ENCODE peak calls at places on chromosome 12, in five cellular contexts. One of them, this sample, is unnamed.

GRCh38 chr12:121990692-121991603 is 30.7 kb upstream of the BCL7A start:
- DNase-seq in mammary epithelial cell: no peak
- DNase-seq in iPS DF 6.9: no peak
- DNase-seq in coronary artery: no peak
- DNase-seq in ovary: no peak
- DNase-seq in this sample: no peak

GRCh38 chr12:107396991-107397390 is 288.6 kb upstream of the PWP1 start:
- DNase-seq in mammary epithelial cell: peak
- DNase-seq in iPS DF 6.9: no peak
- DNase-seq in coronary artery: no peak
- DNase-seq in ovary: no peak
- DNase-seq in this sample: no peak

GRCh38 chr12:68532887-68533248 is 77.8 kb upstream of the RAP1B start:
- DNase-seq in mammary epithelial cell: no peak
- DNase-seq in iPS DF 6.9: no peak
- DNase-seq in coronary artery: no peak
- DNase-seq in ovary: no peak
- DNase-seq in this sample: no peak

GRCh38 chr12:11580125-11580751 is 69.2 kb upstream of the ETV6 start:
- DNase-seq in mammary epithelial cell: peak
- DNase-seq in iPS DF 6.9: no peak
- DNase-seq in coronary artery: no peak
- DNase-seq in ovary: no peak
- DNase-seq in this sample: no peak

GRCh38 chr12:116037941-116038837 is 239.3 kb downstream of the MED13L start:
- DNase-seq in mammary epithelial cell: no peak
- DNase-seq in iPS DF 6.9: no peak
- DNase-seq in coronary artery: no peak
- DNase-seq in ovary: no peak
- DNase-seq in this sample: no peak

GRCh38 chr12:113673524-113674238 is 202.0 kb upstream of the LHX5 start:
- DNase-seq in mammary epithelial cell: no peak
- DNase-seq in iPS DF 6.9: no peak
- DNase-seq in coronary artery: no peak
- DNase-seq in ovary: no peak
- DNase-seq in this sample: no peak

GRCh38 chr12:52828156-52829090 is 5.7 kb downstream of the KRT79 start:
- DNase-seq in mammary epithelial cell: no peak
- DNase-seq in iPS DF 6.9: no peak
- DNase-seq in coronary artery: no peak
- DNase-seq in ovary: no peak
- DNase-seq in this sample: no peak

GRCh38 chr12:9736931-9737705 is 4.2 kb upstream of the CLECL1 start:
- DNase-seq in mammary epithelial cell: no peak
- DNase-seq in iPS DF 6.9: no peak
- DNase-seq in coronary artery: no peak
- DNase-seq in ovary: no peak
- DNase-seq in this sample: no peak

GRCh38 chr12:54006700-54007220 is 2.0 kb upstream of the HOXC8 start:
- DNase-seq in mammary epithelial cell: no peak
- DNase-seq in iPS DF 6.9: no peak
- DNase-seq in coronary artery: no peak
- DNase-seq in ovary: no peak
- DNase-seq in this sample: no peak

GRCh38 chr12:15205341-15206010 is 15.7 kb downstream of the RERG start:
- DNase-seq in mammary epithelial cell: peak
- DNase-seq in iPS DF 6.9: no peak
- DNase-seq in coronary artery: no peak
- DNase-seq in ovary: no peak
- DNase-seq in this sample: no peak

GRCh38 chr12:1391722-1392121 is 202.7 kb downstream of the FBXL14 start:
- DNase-seq in mammary epithelial cell: peak
- DNase-seq in iPS DF 6.9: peak
- DNase-seq in coronary artery: no peak
- DNase-seq in ovary: no peak
- DNase-seq in this sample: no peak

GRCh38 chr12:30862486-30862885 is 64.1 kb upstream of the TSPAN11 start:
- DNase-seq in mammary epithelial cell: no peak
- DNase-seq in iPS DF 6.9: no peak
- DNase-seq in coronary artery: no peak
- DNase-seq in ovary: no peak
- DNase-seq in this sample: no peak

GRCh38 chr12:29228474-29229157 is 79.5 kb downstream of the FAR2 start:
- DNase-seq in mammary epithelial cell: no peak
- DNase-seq in iPS DF 6.9: no peak
- DNase-seq in coronary artery: no peak
- DNase-seq in ovary: no peak
- DNase-seq in this sample: no peak

GRCh38 chr12:65856521-65856920 is 32.2 kb downstream of the HMGA2 start:
- DNase-seq in mammary epithelial cell: no peak
- DNase-seq in iPS DF 6.9: no peak
- DNase-seq in coronary artery: no peak
- DNase-seq in ovary: no peak
- DNase-seq in this sample: no peak

GRCh38 chr12:15928345-15928744 is 17.2 kb downstream of the DERA start:
- DNase-seq in mammary epithelial cell: peak
- DNase-seq in iPS DF 6.9: no peak
- DNase-seq in coronary artery: no peak
- DNase-seq in ovary: no peak
- DNase-seq in this sample: peak

GRCh38 chr12:119151445-119151844 is 27.3 kb upstream of the HSPB8 start:
- DNase-seq in mammary epithelial cell: no peak
- DNase-seq in iPS DF 6.9: no peak
- DNase-seq in coronary artery: no peak
- DNase-seq in ovary: no peak
- DNase-seq in this sample: no peak

GRCh38 chr12:108594960-108595710 is 2.7 kb downstream of the TMEM119 start:
- DNase-seq in mammary epithelial cell: no peak
- DNase-seq in iPS DF 6.9: no peak
- DNase-seq in coronary artery: no peak
- DNase-seq in ovary: no peak
- DNase-seq in this sample: no peak

GRCh38 chr12:19648173-19648572 is 208.9 kb downstream of the AEBP2 start:
- DNase-seq in mammary epithelial cell: no peak
- DNase-seq in iPS DF 6.9: no peak
- DNase-seq in coronary artery: no peak
- DNase-seq in ovary: no peak
- DNase-seq in this sample: no peak

GRCh38 chr12:57343703-57344378 is 87.0 kb downstream of the R3HDM2 start:
- DNase-seq in mammary epithelial cell: no peak
- DNase-seq in iPS DF 6.9: no peak
- DNase-seq in coronary artery: no peak
- DNase-seq in ovary: no peak
- DNase-seq in this sample: no peak

GRCh38 chr12:126156806-126157574 is 1091.8 kb downstream of the AACS start:
- DNase-seq in mammary epithelial cell: no peak
- DNase-seq in iPS DF 6.9: peak
- DNase-seq in coronary artery: no peak
- DNase-seq in ovary: no peak
- DNase-seq in this sample: no peak

GRCh38 chr12:26953447-26953846 is 15.2 kb downstream of the FGFR1OP2 start:
- DNase-seq in mammary epithelial cell: no peak
- DNase-seq in iPS DF 6.9: no peak
- DNase-seq in coronary artery: no peak
- DNase-seq in ovary: no peak
- DNase-seq in this sample: no peak

GRCh38 chr12:107515446-107515958 is 170.1 kb upstream of the PWP1 start:
- DNase-seq in mammary epithelial cell: peak
- DNase-seq in iPS DF 6.9: no peak
- DNase-seq in coronary artery: peak
- DNase-seq in ovary: no peak
- DNase-seq in this sample: no peak

GRCh38 chr12:13798162-13798561 is 183.2 kb downstream of the GRIN2B start:
- DNase-seq in mammary epithelial cell: no peak
- DNase-seq in iPS DF 6.9: no peak
- DNase-seq in coronary artery: no peak
- DNase-seq in ovary: no peak
- DNase-seq in this sample: no peak

GRCh38 chr12:122799635-122800243 is 25.4 kb downstream of the CCDC62 start:
- DNase-seq in mammary epithelial cell: no peak
- DNase-seq in iPS DF 6.9: no peak
- DNase-seq in coronary artery: no peak
- DNase-seq in ovary: no peak
- DNase-seq in this sample: no peak

GRCh38 chr12:55824726-55825125 is 4.7 kb downstream of the DNAJC14 start:
- DNase-seq in mammary epithelial cell: no peak
- DNase-seq in iPS DF 6.9: no peak
- DNase-seq in coronary artery: peak
- DNase-seq in ovary: no peak
- DNase-seq in this sample: no peak

GRCh38 chr12:59698599-59698998 is 102.8 kb downstream of the SLC16A7 start:
- DNase-seq in mammary epithelial cell: peak
- DNase-seq in iPS DF 6.9: no peak
- DNase-seq in coronary artery: no peak
- DNase-seq in ovary: no peak
- DNase-seq in this sample: no peak

GRCh38 chr12:53180931-53181645 is 363 bp upstream of the CSAD start:
- DNase-seq in mammary epithelial cell: peak
- DNase-seq in iPS DF 6.9: peak
- DNase-seq in coronary artery: peak
- DNase-seq in ovary: no peak
- DNase-seq in this sample: no peak

GRCh38 chr12:108046135-108046534 is 83.0 kb upstream of the WSCD2 start:
- DNase-seq in mammary epithelial cell: no peak
- DNase-seq in iPS DF 6.9: no peak
- DNase-seq in coronary artery: no peak
- DNase-seq in ovary: no peak
- DNase-seq in this sample: no peak

GRCh38 chr12:75850751-75851462 is 180.7 kb downstream of the PHLDA1 start:
- DNase-seq in mammary epithelial cell: peak
- DNase-seq in iPS DF 6.9: no peak
- DNase-seq in coronary artery: no peak
- DNase-seq in ovary: no peak
- DNase-seq in this sample: no peak

GRCh38 chr12:78340406-78340805 is 509.7 kb downstream of the NAV3 start:
- DNase-seq in mammary epithelial cell: no peak
- DNase-seq in iPS DF 6.9: no peak
- DNase-seq in coronary artery: no peak
- DNase-seq in ovary: no peak
- DNase-seq in this sample: no peak

GRCh38 chr12:95996034-95996658 is at the start of gene HAL:
- DNase-seq in mammary epithelial cell: no peak
- DNase-seq in iPS DF 6.9: no peak
- DNase-seq in coronary artery: no peak
- DNase-seq in ovary: no peak
- DNase-seq in this sample: no peak

GRCh38 chr12:69330475-69331473 is 17.4 kb upstream of the LYZ start:
- DNase-seq in mammary epithelial cell: no peak
- DNase-seq in iPS DF 6.9: no peak
- DNase-seq in coronary artery: no peak
- DNase-seq in ovary: no peak
- DNase-seq in this sample: no peak

GRCh38 chr12:24191117-24191516 is 241.6 kb upstream of the SOX5 start:
- DNase-seq in mammary epithelial cell: no peak
- DNase-seq in iPS DF 6.9: no peak
- DNase-seq in coronary artery: no peak
- DNase-seq in ovary: no peak
- DNase-seq in this sample: no peak

DNA sequence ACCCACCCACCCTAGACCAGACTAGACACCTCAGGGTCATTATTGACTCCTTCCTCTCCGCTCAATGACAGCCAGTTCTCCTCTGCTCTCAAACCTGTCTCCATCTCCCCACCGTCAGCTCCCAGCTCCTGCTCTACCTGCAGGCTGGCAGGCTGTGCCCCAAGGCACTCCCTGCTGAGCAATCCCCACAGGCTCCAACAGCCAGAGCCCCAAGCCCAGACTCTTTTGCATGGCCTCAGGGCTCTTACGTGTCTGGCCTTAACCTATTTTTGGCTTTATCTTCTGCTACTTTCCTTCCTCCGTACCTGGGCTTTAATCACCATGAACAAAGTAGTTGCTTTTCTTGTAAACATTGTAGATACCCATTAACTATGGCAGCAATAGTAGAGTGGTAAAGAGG is 162.9 kb upstream of the PRMT8 start:
- DNase-seq in mammary epithelial cell: no peak
- DNase-seq in iPS DF 6.9: no peak
- DNase-seq in coronary artery: no peak
- DNase-seq in ovary: no peak
- DNase-seq in this sample: no peak
- H3K4me3 ChIP-seq in mammary epithelial cell: no peak
- H3K4me3 ChIP-seq in iPS DF 6.9: no peak
- H3K4me3 ChIP-seq in coronary artery: no peak
- H3K4me3 ChIP-seq in ovary: no peak
- H3K4me3 ChIP-seq in this sample: no peak

GRCh38 chr12:45708901-45709300 is 20.6 kb upstream of the ARID2 start:
- DNase-seq in mammary epithelial cell: no peak
- DNase-seq in iPS DF 6.9: no peak
- DNase-seq in coronary artery: no peak
- DNase-seq in ovary: no peak
- DNase-seq in this sample: no peak
- H3K4me3 ChIP-seq in mammary epithelial cell: no peak
- H3K4me3 ChIP-seq in iPS DF 6.9: no peak
- H3K4me3 ChIP-seq in coronary artery: no peak
- H3K4me3 ChIP-seq in ovary: no peak
- H3K4me3 ChIP-seq in this sample: no peak

GRCh38 chr12:43208221-43208620 is 343.8 kb downstream of the ADAMTS20 start:
- DNase-seq in mammary epithelial cell: no peak
- DNase-seq in iPS DF 6.9: no peak
- DNase-seq in coronary artery: no peak
- DNase-seq in ovary: no peak
- DNase-seq in this sample: no peak
- H3K4me3 ChIP-seq in mammary epithelial cell: no peak
- H3K4me3 ChIP-seq in iPS DF 6.9: no peak
- H3K4me3 ChIP-seq in coronary artery: no peak
- H3K4me3 ChIP-seq in ovary: no peak
- H3K4me3 ChIP-seq in this sample: no peak

DNA sequence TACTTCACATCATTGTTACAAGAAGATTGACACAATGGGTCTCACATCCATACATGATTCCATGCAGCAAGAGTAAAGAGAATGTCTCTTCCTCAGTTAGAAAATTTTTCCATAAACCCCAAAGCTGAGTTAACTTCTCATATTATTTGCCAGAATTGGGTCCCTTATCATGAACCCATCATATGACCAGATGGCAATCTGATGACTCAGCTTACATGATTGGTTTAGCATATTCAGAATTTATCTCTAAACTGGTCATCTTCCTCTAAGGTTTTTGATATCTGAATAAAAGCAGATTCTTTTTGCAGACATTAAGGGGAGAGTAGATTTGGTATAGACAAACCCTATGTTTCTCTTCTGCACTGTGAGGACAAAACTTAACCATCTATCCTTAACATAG is 174.8 kb downstream of the PIK3C2G start:
- DNase-seq in mammary epithelial cell: no peak
- DNase-seq in iPS DF 6.9: no peak
- DNase-seq in coronary artery: no peak
- DNase-seq in ovary: no peak
- DNase-seq in this sample: no peak
- H3K4me3 ChIP-seq in mammary epithelial cell: no peak
- H3K4me3 ChIP-seq in iPS DF 6.9: no peak
- H3K4me3 ChIP-seq in coronary artery: no peak
- H3K4me3 ChIP-seq in ovary: no peak
- H3K4me3 ChIP-seq in this sample: no peak

GRCh38 chr12:6701078-6701768 is 608 bp upstream of the PIANP start:
- DNase-seq in mammary epithelial cell: no peak
- DNase-seq in iPS DF 6.9: no peak
- DNase-seq in coronary artery: no peak
- DNase-seq in ovary: no peak
- DNase-seq in this sample: no peak
- H3K4me3 ChIP-seq in mammary epithelial cell: no peak
- H3K4me3 ChIP-seq in iPS DF 6.9: peak
- H3K4me3 ChIP-seq in coronary artery: peak
- H3K4me3 ChIP-seq in ovary: peak
- H3K4me3 ChIP-seq in this sample: peak

This sample was measured in Panc1.